ENCODE peak calls at places on chromosomes 16 and 17, in nine cellular contexts. One of them, this sample, is unnamed.

GRCh38 chr17:42751628-42752027 is 6.8 kb upstream of the EZH1 start:
- DNase-seq in tibial nerve: no peak
- DNase-seq in GM23338: no peak
- DNase-seq in right atrium auricular region: no peak
- DNase-seq in cardiac muscle cell: peak
- DNase-seq in neural progenitor cell: no peak
- DNase-seq in heart left ventricle: no peak
- DNase-seq in CD8-positive, alpha-beta T cell: no peak
- DNase-seq in ascending aorta: no peak
- DNase-seq in this sample: no peak

GRCh38 chr16:48862087-48862532 is 252.1 kb upstream of the N4BP1 start:
- DNase-seq in tibial nerve: no peak
- DNase-seq in GM23338: peak
- DNase-seq in right atrium auricular region: no peak
- DNase-seq in cardiac muscle cell: no peak
- DNase-seq in neural progenitor cell: peak
- DNase-seq in heart left ventricle: no peak
- DNase-seq in CD8-positive, alpha-beta T cell: no peak
- DNase-seq in ascending aorta: no peak
- DNase-seq in this sample: no peak

GRCh38 chr17:72390675-72391501 is 270.1 kb downstream of the SOX9 start:
- DNase-seq in tibial nerve: no peak
- DNase-seq in GM23338: no peak
- DNase-seq in right atrium auricular region: no peak
- DNase-seq in cardiac muscle cell: no peak
- DNase-seq in neural progenitor cell: no peak
- DNase-seq in heart left ventricle: no peak
- DNase-seq in CD8-positive, alpha-beta T cell: no peak
- DNase-seq in ascending aorta: no peak
- DNase-seq in this sample: no peak

GRCh38 chr17:72702136-72702735 is 390.3 kb downstream of the SLC39A11 start:
- DNase-seq in tibial nerve: no peak
- DNase-seq in GM23338: no peak
- DNase-seq in right atrium auricular region: no peak
- DNase-seq in cardiac muscle cell: peak
- DNase-seq in neural progenitor cell: no peak
- DNase-seq in heart left ventricle: no peak
- DNase-seq in CD8-positive, alpha-beta T cell: no peak
- DNase-seq in ascending aorta: no peak
- DNase-seq in this sample: no peak

GRCh38 chr16:9311303-9311954 is 220.0 kb downstream of the HAPSTR1 start:
- DNase-seq in tibial nerve: no peak
- DNase-seq in GM23338: peak
- DNase-seq in right atrium auricular region: no peak
- DNase-seq in cardiac muscle cell: no peak
- DNase-seq in neural progenitor cell: peak
- DNase-seq in heart left ventricle: no peak
- DNase-seq in CD8-positive, alpha-beta T cell: no peak
- DNase-seq in ascending aorta: no peak
- DNase-seq in this sample: no peak

GRCh38 chr17:70984873-70985272 is 815.5 kb downstream of the KCNJ2 start:
- DNase-seq in tibial nerve: no peak
- DNase-seq in GM23338: peak
- DNase-seq in right atrium auricular region: no peak
- DNase-seq in cardiac muscle cell: no peak
- DNase-seq in neural progenitor cell: no peak
- DNase-seq in heart left ventricle: no peak
- DNase-seq in CD8-positive, alpha-beta T cell: no peak
- DNase-seq in ascending aorta: no peak
- DNase-seq in this sample: no peak

GRCh38 chr17:33038740-33039139 is 47.1 kb downstream of the SPACA3 start:
- DNase-seq in tibial nerve: no peak
- DNase-seq in GM23338: peak
- DNase-seq in right atrium auricular region: peak
- DNase-seq in cardiac muscle cell: peak
- DNase-seq in neural progenitor cell: peak
- DNase-seq in heart left ventricle: peak
- DNase-seq in CD8-positive, alpha-beta T cell: no peak
- DNase-seq in ascending aorta: no peak
- DNase-seq in this sample: no peak

GRCh38 chr17:77877674-77878355 is 80.7 kb upstream of the TNRC6C start:
- DNase-seq in tibial nerve: no peak
- DNase-seq in GM23338: no peak
- DNase-seq in right atrium auricular region: no peak
- DNase-seq in cardiac muscle cell: no peak
- DNase-seq in neural progenitor cell: no peak
- DNase-seq in heart left ventricle: no peak
- DNase-seq in CD8-positive, alpha-beta T cell: no peak
- DNase-seq in ascending aorta: no peak
- DNase-seq in this sample: no peak

GRCh38 chr16:11674818-11675560 is 6.7 kb downstream of the SNN start:
- DNase-seq in tibial nerve: no peak
- DNase-seq in GM23338: peak
- DNase-seq in right atrium auricular region: no peak
- DNase-seq in cardiac muscle cell: peak
- DNase-seq in neural progenitor cell: no peak
- DNase-seq in heart left ventricle: no peak
- DNase-seq in CD8-positive, alpha-beta T cell: no peak
- DNase-seq in ascending aorta: no peak
- DNase-seq in this sample: no peak

GRCh38 chr16:64589836-64590235 is 532.0 kb downstream of the CDH11 start:
- DNase-seq in tibial nerve: no peak
- DNase-seq in GM23338: no peak
- DNase-seq in right atrium auricular region: no peak
- DNase-seq in cardiac muscle cell: peak
- DNase-seq in neural progenitor cell: no peak
- DNase-seq in heart left ventricle: no peak
- DNase-seq in CD8-positive, alpha-beta T cell: no peak
- DNase-seq in ascending aorta: no peak
- DNase-seq in this sample: no peak

GRCh38 chr16:21598676-21599157 is 660 bp upstream of the METTL9 start:
- DNase-seq in tibial nerve: no peak
- DNase-seq in GM23338: peak
- DNase-seq in right atrium auricular region: no peak
- DNase-seq in cardiac muscle cell: peak
- DNase-seq in neural progenitor cell: no peak
- DNase-seq in heart left ventricle: no peak
- DNase-seq in CD8-positive, alpha-beta T cell: no peak
- DNase-seq in ascending aorta: no peak
- DNase-seq in this sample: no peak

GRCh38 chr17:73396429-73397277 is 84.9 kb upstream of the CDC42EP4 start:
- DNase-seq in tibial nerve: no peak
- DNase-seq in GM23338: no peak
- DNase-seq in right atrium auricular region: no peak
- DNase-seq in cardiac muscle cell: no peak
- DNase-seq in neural progenitor cell: no peak
- DNase-seq in heart left ventricle: no peak
- DNase-seq in CD8-positive, alpha-beta T cell: no peak
- DNase-seq in ascending aorta: no peak
- DNase-seq in this sample: no peak

GRCh38 chr17:45318561-45319230 is 1.9 kb upstream of the MAP3K14 start:
- DNase-seq in tibial nerve: no peak
- DNase-seq in GM23338: no peak
- DNase-seq in right atrium auricular region: no peak
- DNase-seq in cardiac muscle cell: no peak
- DNase-seq in neural progenitor cell: no peak
- DNase-seq in heart left ventricle: no peak
- DNase-seq in CD8-positive, alpha-beta T cell: no peak
- DNase-seq in ascending aorta: no peak
- DNase-seq in this sample: no peak

GRCh38 chr17:56902350-56902749 is 11.5 kb downstream of the TRIM25 start:
- DNase-seq in tibial nerve: no peak
- DNase-seq in GM23338: no peak
- DNase-seq in right atrium auricular region: no peak
- DNase-seq in cardiac muscle cell: peak
- DNase-seq in neural progenitor cell: no peak
- DNase-seq in heart left ventricle: no peak
- DNase-seq in CD8-positive, alpha-beta T cell: no peak
- DNase-seq in ascending aorta: peak
- DNase-seq in this sample: no peak

GRCh38 chr17:76367647-76368046 is 13.9 kb upstream of the PRPSAP1 start:
- DNase-seq in tibial nerve: no peak
- DNase-seq in GM23338: no peak
- DNase-seq in right atrium auricular region: no peak
- DNase-seq in cardiac muscle cell: no peak
- DNase-seq in neural progenitor cell: no peak
- DNase-seq in heart left ventricle: no peak
- DNase-seq in CD8-positive, alpha-beta T cell: no peak
- DNase-seq in ascending aorta: no peak
- DNase-seq in this sample: no peak

DNA sequence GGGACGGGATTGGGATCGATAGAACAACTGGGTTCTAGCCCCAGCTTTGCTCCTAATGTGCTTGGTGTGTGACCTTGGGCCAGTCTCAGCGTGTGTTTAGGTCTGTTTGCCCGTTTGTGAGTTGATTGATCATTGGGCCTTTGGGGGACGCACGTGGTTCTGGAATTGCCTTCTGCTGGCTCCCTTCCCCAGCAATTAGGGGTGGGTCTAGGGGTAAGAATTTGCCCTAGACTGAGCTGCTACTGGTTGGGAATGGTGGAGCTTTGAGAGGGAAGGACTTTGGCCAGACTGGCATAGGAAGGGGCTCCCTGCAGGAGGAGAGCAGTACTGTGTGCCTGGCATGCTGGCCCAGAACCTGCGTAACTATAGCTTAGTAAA is 1.5 kb downstream of the SPNS2 start:
- DNase-seq in tibial nerve: no peak
- DNase-seq in GM23338: no peak
- DNase-seq in right atrium auricular region: no peak
- DNase-seq in cardiac muscle cell: no peak
- DNase-seq in neural progenitor cell: no peak
- DNase-seq in heart left ventricle: no peak
- DNase-seq in CD8-positive, alpha-beta T cell: no peak
- DNase-seq in ascending aorta: no peak
- DNase-seq in this sample: no peak
- TF ChIP-seq CTCF in tibial nerve: no peak
- TF ChIP-seq CTCF in GM23338: no peak
- TF ChIP-seq CTCF in right atrium auricular region: no peak
- TF ChIP-seq CTCF in cardiac muscle cell: no peak
- TF ChIP-seq CTCF in neural progenitor cell: no peak
- TF ChIP-seq CTCF in heart left ventricle: no peak
- TF ChIP-seq CTCF in CD8-positive, alpha-beta T cell: no peak
- TF ChIP-seq CTCF in ascending aorta: no peak
- TF ChIP-seq CTCF in this sample: no peak

GRCh38 chr17:81518113-81518784 is 5.7 kb upstream of the ACTG1 start:
- DNase-seq in tibial nerve: no peak
- DNase-seq in GM23338: peak
- DNase-seq in right atrium auricular region: no peak
- DNase-seq in cardiac muscle cell: peak
- DNase-seq in neural progenitor cell: peak
- DNase-seq in heart left ventricle: peak
- DNase-seq in CD8-positive, alpha-beta T cell: no peak
- DNase-seq in ascending aorta: no peak
- DNase-seq in this sample: no peak
- H3K4me3 ChIP-seq in tibial nerve: peak
- H3K4me3 ChIP-seq in GM23338: peak
- H3K4me3 ChIP-seq in right atrium auricular region: peak
- H3K4me3 ChIP-seq in cardiac muscle cell: no peak
- H3K4me3 ChIP-seq in neural progenitor cell: peak
- H3K4me3 ChIP-seq in heart left ventricle: peak
- H3K4me3 ChIP-seq in CD8-positive, alpha-beta T cell: peak
- H3K4me3 ChIP-seq in ascending aorta: peak
- H3K4me3 ChIP-seq in this sample: peak

GRCh38 chr17:17810374-17811248 is 26.2 kb downstream of the SREBF1 start:
- DNase-seq in tibial nerve: no peak
- DNase-seq in GM23338: peak
- DNase-seq in right atrium auricular region: no peak
- DNase-seq in cardiac muscle cell: peak
- DNase-seq in neural progenitor cell: peak
- DNase-seq in heart left ventricle: no peak
- DNase-seq in CD8-positive, alpha-beta T cell: no peak
- DNase-seq in ascending aorta: no peak
- DNase-seq in this sample: no peak

GRCh38 chr17:17813055-17813724 is 23.6 kb downstream of the SREBF1 start:
- DNase-seq in tibial nerve: no peak
- DNase-seq in GM23338: no peak
- DNase-seq in right atrium auricular region: no peak
- DNase-seq in cardiac muscle cell: no peak
- DNase-seq in neural progenitor cell: no peak
- DNase-seq in heart left ventricle: no peak
- DNase-seq in CD8-positive, alpha-beta T cell: no peak
- DNase-seq in ascending aorta: no peak
- DNase-seq in this sample: no peak

GRCh38 chr17:17812211-17813054 is 24.4 kb downstream of the SREBF1 start:
- DNase-seq in tibial nerve: peak
- DNase-seq in GM23338: peak
- DNase-seq in right atrium auricular region: peak
- DNase-seq in cardiac muscle cell: peak
- DNase-seq in neural progenitor cell: peak
- DNase-seq in heart left ventricle: peak
- DNase-seq in CD8-positive, alpha-beta T cell: peak
- DNase-seq in ascending aorta: peak
- DNase-seq in this sample: peak

GRCh38 chr17:17809527-17810373 is 27.0 kb downstream of the SREBF1 start:
- DNase-seq in tibial nerve: peak
- DNase-seq in GM23338: peak
- DNase-seq in right atrium auricular region: no peak
- DNase-seq in cardiac muscle cell: peak
- DNase-seq in neural progenitor cell: peak
- DNase-seq in heart left ventricle: peak
- DNase-seq in CD8-positive, alpha-beta T cell: no peak
- DNase-seq in ascending aorta: no peak
- DNase-seq in this sample: peak

DNA sequence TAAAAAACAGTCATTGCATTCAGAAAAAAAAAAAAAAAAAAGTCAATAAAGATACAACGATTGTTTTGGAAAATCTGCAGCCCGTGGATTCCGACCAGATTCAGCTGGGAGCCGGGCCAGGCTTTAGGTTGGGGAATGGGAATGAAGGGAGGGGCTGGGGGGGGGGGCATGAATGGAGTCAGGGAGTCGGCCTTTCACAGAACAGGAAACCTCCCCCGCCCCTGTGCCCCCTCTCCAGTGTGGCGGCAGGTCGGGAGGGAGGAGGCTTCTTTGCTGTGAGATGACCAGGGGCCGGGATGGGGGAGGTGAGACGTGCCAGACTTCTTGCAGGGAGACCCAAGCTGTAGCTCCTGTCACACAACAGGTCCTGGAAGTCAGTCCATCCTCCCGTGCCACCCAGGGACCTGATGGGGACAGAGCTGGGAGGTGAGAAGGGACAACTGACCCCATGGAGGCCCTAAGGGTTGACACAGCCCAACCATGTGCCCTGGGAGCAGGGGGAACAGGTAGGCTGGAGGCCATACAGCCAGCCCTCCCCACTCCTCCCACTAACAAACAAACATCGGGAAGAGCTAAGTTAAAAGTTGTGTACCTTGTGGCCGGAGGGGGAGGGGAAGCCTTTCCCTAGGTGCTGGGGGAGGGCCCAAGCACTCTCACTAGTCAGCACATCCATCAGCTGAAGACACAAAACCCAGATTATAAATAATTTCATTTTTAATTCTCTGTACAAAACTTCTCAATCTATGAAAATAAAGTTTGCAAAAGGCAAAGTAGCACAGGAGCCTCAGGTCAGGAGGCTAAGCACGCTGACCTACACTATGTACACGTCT is 25.2 kb downstream of the SREBF1 start:
- DNase-seq in tibial nerve: no peak
- DNase-seq in GM23338: no peak
- DNase-seq in right atrium auricular region: no peak
- DNase-seq in cardiac muscle cell: peak
- DNase-seq in neural progenitor cell: peak
- DNase-seq in heart left ventricle: no peak
- DNase-seq in CD8-positive, alpha-beta T cell: no peak
- DNase-seq in ascending aorta: no peak
- DNase-seq in this sample: no peak
- H3K27ac ChIP-seq in tibial nerve: peak
- H3K27ac ChIP-seq in GM23338: peak
- H3K27ac ChIP-seq in right atrium auricular region: peak
- H3K27ac ChIP-seq in cardiac muscle cell: peak
- H3K27ac ChIP-seq in neural progenitor cell: no peak
- H3K27ac ChIP-seq in heart left ventricle: peak
- H3K27ac ChIP-seq in CD8-positive, alpha-beta T cell: no peak
- H3K27ac ChIP-seq in ascending aorta: no peak
- H3K27ac ChIP-seq in this sample: peak

GRCh38 chr16:24846548-24847357 is 990 bp downstream of the SLC5A11 start:
- DNase-seq in tibial nerve: no peak
- DNase-seq in GM23338: no peak
- DNase-seq in right atrium auricular region: peak
- DNase-seq in cardiac muscle cell: no peak
- DNase-seq in neural progenitor cell: no peak
- DNase-seq in heart left ventricle: no peak
- DNase-seq in CD8-positive, alpha-beta T cell: no peak
- DNase-seq in ascending aorta: no peak
- DNase-seq in this sample: no peak
- TF ChIP-seq CTCF in tibial nerve: no peak
- TF ChIP-seq CTCF in GM23338: no peak
- TF ChIP-seq CTCF in right atrium auricular region: no peak
- TF ChIP-seq CTCF in cardiac muscle cell: no peak
- TF ChIP-seq CTCF in neural progenitor cell: no peak
- TF ChIP-seq CTCF in heart left ventricle: no peak
- TF ChIP-seq CTCF in CD8-positive, alpha-beta T cell: no peak
- TF ChIP-seq CTCF in ascending aorta: no peak
- TF ChIP-seq CTCF in this sample: no peak